ENCODE peak calls at places on chromosomes 13 and 19, in seven cellular contexts. C is esophagus squamous epithelium; S is activated CD8-positive, alpha-beta T cell treated with anti-CD3 and anti-CD28 coated beads for 36 hours; O is epithelial cell of esophagus; R is cardiac fibroblast; N is mucosa of descending colon; H is MM.1S. T is an unnamed sample.

GRCh38 chr19:16814526-16815100 is 14.6 kb upstream of the SIN3B start:
- DNase-seq in C (no peak), S (no peak), O (peak; percentile 56), R (peak; percentile 47), N (no peak), H (no peak), T (no peak)

GRCh38 chr19:43681826-43682225 is 11.9 kb upstream of the PLAUR start:
- DNase-seq in C (no peak), S (no peak), O (no peak), R (no peak), N (no peak), H (no peak), T (no peak)

GRCh38 chr19:2461751-2462634 is 5.2 kb upstream of the LMNB2 start:
- DNase-seq in C (no peak), S (peak; percentile 80), O (peak; percentile 68), R (peak; percentile 73), N (peak; percentile 59), H (peak; percentile 61), T (peak; percentile 36)

GRCh38 chr13:36819811-36820140 is 754 bp downstream of the RFXAP start:
- DNase-seq in C (no peak), S (peak; percentile 57), O (peak; percentile 20), R (peak; percentile 22), N (no peak), H (no peak), T (no peak)

GRCh38 chr13:50085063-50085462 is 69.8 kb downstream of the KCNRG start:
- DNase-seq in C (no peak), S (no peak), O (peak; percentile 49), R (peak; percentile 66), N (no peak), H (no peak), T (no peak)

GRCh38 chr13:66837246-66837645 is 392.9 kb downstream of the PCDH9 start:
- DNase-seq in C (no peak), S (no peak), O (no peak), R (no peak), N (no peak), H (no peak), T (no peak)

GRCh38 chr13:98839826-98840769 is 87.6 kb upstream of the SLC15A1 start:
- DNase-seq in C (no peak), S (peak; percentile 57), O (peak; percentile 70), R (peak; percentile 68), N (peak; percentile 65), H (peak; percentile 55), T (no peak)

GRCh38 chr19:35518313-35518712 is 4.9 kb upstream of the DMKN start:
- DNase-seq in C (no peak), S (no peak), O (peak; percentile 94), R (peak; percentile 97), N (no peak), H (no peak), T (no peak)

GRCh38 chr13:49877629-49878218 is 58.4 kb downstream of the SPRYD7 start:
- DNase-seq in C (no peak), S (no peak), O (no peak), R (no peak), N (no peak), H (no peak), T (no peak)

GRCh38 chr19:49799798-49800376 is 13.2 kb downstream of the FUZ start:
- DNase-seq in C (no peak), S (peak; percentile 31), O (no peak), R (no peak), N (no peak), H (no peak), T (no peak)
- TF ChIP-seq CTCF in C (no peak), S (peak; percentile 26), O (no peak), R (no peak), N (no peak), H (no peak), T (no peak)

DNA sequence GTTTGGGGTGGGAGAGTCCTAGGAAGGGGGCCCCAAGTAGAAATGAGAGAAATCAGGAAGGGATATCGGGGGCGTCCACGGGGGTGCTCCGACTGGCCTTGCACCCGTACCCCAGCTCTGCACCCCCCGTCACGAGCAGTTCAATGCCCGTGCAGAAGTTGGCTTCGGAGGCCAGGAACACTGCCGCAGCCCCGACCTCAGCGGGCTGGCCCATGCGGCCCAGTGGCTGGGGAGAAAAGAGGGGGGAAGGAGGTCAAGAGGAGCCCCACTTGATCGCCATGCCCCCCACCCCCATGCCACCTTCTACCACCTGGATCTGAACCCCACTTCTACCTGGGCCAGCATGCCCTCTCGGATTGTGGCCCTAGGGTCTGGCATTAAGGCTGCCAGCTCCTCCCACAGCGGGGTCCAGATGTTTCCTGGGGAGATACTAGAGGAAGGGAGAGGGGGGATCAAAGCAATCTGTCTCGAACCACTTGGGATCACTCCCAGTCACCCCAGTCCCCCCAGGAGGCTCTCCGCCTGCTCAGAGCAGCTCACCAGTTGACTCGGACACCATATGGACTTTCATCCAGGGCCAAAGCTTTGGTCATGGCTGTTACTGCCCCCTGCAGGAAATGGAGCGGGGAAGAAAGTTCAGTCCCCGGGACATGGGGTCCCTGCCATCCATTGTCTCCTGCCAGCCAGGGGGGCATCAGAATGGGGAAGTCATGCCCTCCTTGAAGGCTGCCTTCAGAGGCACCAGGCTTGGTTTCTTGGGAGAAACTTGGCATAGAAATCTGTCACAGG is 2.5 kb upstream of the BCAT2 start:
- DNase-seq in C (no peak), S (no peak), O (no peak), R (no peak), N (no peak), H (no peak), T (no peak)
- TF ChIP-seq CTCF in C (no peak), S (no peak), O (no peak), R (peak; percentile 5), N (no peak), H (peak; percentile 11), T (no peak)

GRCh38 chr19:7535035-7535992 is at the start of gene PNPLA6:
- DNase-seq in C (peak; percentile 68), S (peak; percentile 97), O (peak; percentile 96), R (peak; percentile 96), N (peak; percentile 99), H (peak; percentile 97), T (peak; percentile 93)

GRCh38 chr19:7533281-7533819 is 2.2 kb upstream of the PNPLA6 start:
- DNase-seq in C (no peak), S (no peak), O (peak; percentile 63), R (peak; percentile 77), N (peak; percentile 62), H (no peak), T (no peak)

GRCh38 chr19:7533925-7534480 is 1.5 kb upstream of the PNPLA6 start:
- DNase-seq in C (peak; percentile 54), S (peak; percentile 87), O (peak; percentile 91), R (peak; percentile 92), N (peak; percentile 94), H (peak; percentile 92), T (peak; percentile 77)

GRCh38 chr19:7535993-7536685 is 622 bp downstream of the PNPLA6 start:
- DNase-seq in C (no peak), S (no peak), O (peak; percentile 28), R (no peak), N (peak; percentile 35), H (no peak), T (no peak)

DNA sequence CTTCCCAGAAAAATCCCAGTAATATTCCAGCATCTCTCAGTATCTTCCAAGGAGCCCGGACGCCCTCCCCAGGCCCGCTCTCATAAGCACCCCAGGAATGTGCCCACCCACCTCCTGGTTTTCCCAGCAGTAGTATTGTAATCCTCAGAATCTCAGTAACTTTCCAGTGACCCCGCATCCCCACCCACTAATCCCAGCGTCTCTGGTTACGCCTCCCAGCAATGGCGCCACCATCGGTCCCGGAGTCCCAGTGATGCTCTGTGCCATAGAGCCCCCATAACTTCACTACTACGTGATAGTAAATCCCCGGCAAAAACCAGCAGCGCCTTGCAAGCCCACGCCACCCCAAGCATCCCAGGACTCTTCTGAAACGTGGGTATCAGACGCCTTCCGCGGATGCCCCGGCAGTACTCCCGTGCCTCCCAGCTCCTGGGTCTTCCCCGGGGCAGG is 961 bp upstream of the PNPLA6 start:
- DNase-seq in C (no peak), S (peak; percentile 73), O (peak; percentile 59), R (peak; percentile 83), N (peak; percentile 62), H (peak; percentile 39), T (no peak)
- TF ChIP-seq CTCF in C (no peak), S (no peak), O (no peak), R (no peak), N (no peak), H (no peak), T (no peak)

DNA sequence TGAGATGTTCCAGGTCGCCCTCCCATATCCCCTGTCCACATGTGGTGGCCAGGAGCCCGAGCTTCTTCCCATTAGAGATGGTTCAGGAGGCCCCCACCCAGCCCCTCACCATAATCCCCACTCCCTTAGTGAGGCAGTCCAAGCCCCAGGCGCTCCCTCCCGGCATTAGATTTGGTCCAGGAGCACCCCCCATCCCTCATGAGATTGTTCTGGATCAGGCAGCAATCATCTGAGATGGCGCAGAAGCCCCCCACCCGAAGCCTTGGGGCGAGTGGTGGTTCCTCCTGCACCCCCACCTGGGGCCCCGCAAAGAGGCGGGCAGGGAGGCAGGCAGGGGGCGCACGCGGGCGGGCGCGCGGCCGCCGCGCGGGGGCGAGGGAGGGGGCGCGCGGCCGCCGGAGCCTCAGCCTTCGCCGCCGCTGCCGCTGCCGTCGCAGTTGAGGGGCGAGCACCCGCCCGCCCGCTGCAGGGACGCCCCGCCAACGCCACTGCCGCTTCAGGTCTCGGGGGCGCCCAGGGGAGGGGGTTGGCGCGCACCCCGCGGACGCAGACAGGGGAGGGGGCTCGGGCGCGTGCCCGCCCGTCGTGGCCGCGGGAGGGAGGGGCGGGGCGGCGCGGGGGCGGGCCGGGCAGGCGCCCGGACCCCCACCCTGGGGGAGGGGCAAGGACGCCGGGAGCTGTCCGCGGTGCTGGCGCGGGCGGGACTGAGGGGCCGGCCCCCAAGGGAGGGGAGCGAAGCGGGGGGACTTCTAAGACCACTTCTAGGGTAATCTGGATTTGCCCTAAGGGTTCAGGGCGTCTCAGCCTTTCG is 46.4 kb upstream of the SHKBP1 start:
- DNase-seq in C (no peak), S (peak; percentile 21), O (no peak), R (no peak), N (peak; percentile 23), H (no peak), T (peak; percentile 38)
- TF ChIP-seq CTCF in C (no peak), S (no peak), O (no peak), R (no peak), N (no peak), H (no peak), T (no peak)